ENCODE peak calls at places on chromosomes 1 and 21, in eight cellular contexts. X is iPS DF 6.9, G is IMR-90, J is colonic mucosa, K is astrocyte, P is ascending aorta, F is A549, Q is psoas muscle. S is an unnamed sample.

GRCh38 chr1:41783189-41783639 is 135.5 kb downstream of the HIVEP3 start:
- DNase-seq in X (no peak), G (peak), J (no peak), K (peak), P (no peak), F (peak), Q (no peak), S (no peak)

GRCh38 chr1:68723791-68724190 is 226.9 kb upstream of the DEPDC1 start:
- DNase-seq in X (no peak), G (no peak), J (no peak), K (no peak), P (no peak), F (no peak), Q (no peak), S (no peak)

GRCh38 chr1:158809261-158809660 is 21.9 kb upstream of the MNDA start:
- DNase-seq in X (no peak), G (no peak), J (no peak), K (no peak), P (no peak), F (no peak), Q (no peak), S (no peak)

GRCh38 chr1:89743788-89744187 is 77.0 kb upstream of the LRRC8D start:
- DNase-seq in X (no peak), G (no peak), J (no peak), K (no peak), P (no peak), F (no peak), Q (no peak), S (no peak)

GRCh38 chr1:187342495-187342894 is 513.7 kb downstream of the PLA2G4A start:
- DNase-seq in X (no peak), G (peak), J (no peak), K (no peak), P (no peak), F (no peak), Q (no peak), S (no peak)

GRCh38 chr21:38649120-38649519 is 150.8 kb upstream of the ERG start:
- DNase-seq in X (no peak), G (no peak), J (no peak), K (no peak), P (no peak), F (no peak), Q (no peak), S (no peak)

GRCh38 chr1:170445096-170445495 is 86.9 kb upstream of the GORAB start:
- DNase-seq in X (no peak), G (peak), J (no peak), K (peak), P (no peak), F (no peak), Q (no peak), S (no peak)

GRCh38 chr1:199029401-199029800 is 390.6 kb downstream of the PTPRC start:
- DNase-seq in X (no peak), G (peak), J (no peak), K (peak), P (no peak), F (no peak), Q (no peak), S (no peak)

GRCh38 chr1:63943393-63943792 is 169.6 kb downstream of the ROR1 start:
- DNase-seq in X (no peak), G (no peak), J (no peak), K (no peak), P (no peak), F (no peak), Q (no peak), S (no peak)

GRCh38 chr1:234874291-234875288 is 254.0 kb downstream of the TOMM20 start:
- DNase-seq in X (no peak), G (no peak), J (no peak), K (no peak), P (no peak), F (peak), Q (no peak), S (no peak)

GRCh38 chr1:235045921-235046601 is 82.6 kb downstream of the TOMM20 start:
- DNase-seq in X (no peak), G (no peak), J (no peak), K (no peak), P (no peak), F (no peak), Q (no peak), S (no peak)

GRCh38 chr1:246110343-246111219 is 396.5 kb downstream of the SMYD3 start:
- DNase-seq in X (no peak), G (peak), J (no peak), K (peak), P (no peak), F (peak), Q (no peak), S (no peak)

GRCh38 chr1:156804572-156805243 is 11.9 kb downstream of the SH2D2A start:
- DNase-seq in X (no peak), G (peak), J (no peak), K (peak), P (no peak), F (no peak), Q (no peak), S (no peak)

GRCh38 chr1:236868625-236869467 is 73.8 kb downstream of the MTR start:
- DNase-seq in X (peak), G (peak), J (peak), K (peak), P (no peak), F (peak), Q (no peak), S (no peak)

GRCh38 chr1:8653878-8654277 is 163.6 kb downstream of the RERE start:
- DNase-seq in X (no peak), G (no peak), J (no peak), K (no peak), P (no peak), F (no peak), Q (no peak), S (no peak)
- H3K4me3 ChIP-seq in X (no peak), G (no peak), J (no peak), K (no peak), P (no peak), F (no peak), Q (no peak), S (no peak)

DNA sequence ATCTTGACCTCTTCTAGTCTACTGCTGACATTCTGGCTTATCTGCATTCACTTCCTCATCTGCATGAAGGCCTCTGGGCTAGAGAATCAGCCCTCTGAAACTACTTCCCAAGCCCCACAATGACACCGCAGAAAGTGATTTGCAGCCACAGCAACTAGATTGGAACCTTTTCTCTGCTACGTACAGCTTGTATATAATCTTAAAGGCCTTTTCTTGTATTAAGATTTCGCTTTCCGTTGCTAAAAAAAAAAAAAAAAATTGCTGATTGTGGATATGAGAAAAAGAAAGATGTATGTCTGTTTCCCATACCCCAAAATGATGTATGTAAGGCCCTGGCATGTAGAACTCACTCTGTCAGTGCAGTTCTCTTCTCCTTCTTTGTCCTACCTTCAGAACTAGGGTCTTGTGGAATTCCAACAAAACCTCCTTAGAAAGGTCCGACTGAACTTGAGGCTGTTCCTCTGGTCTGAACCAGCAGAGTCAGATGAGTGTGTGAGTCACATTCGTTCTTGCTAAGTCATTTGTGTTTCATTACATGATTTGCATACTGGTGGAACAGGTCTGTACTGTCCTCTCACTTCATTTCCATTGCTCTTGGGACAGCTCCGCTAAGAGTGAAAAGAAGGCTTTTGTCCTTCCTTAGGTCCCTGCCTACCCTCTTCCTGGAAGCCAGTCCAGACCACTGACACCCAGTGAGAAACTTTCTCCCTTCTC is 62.7 kb downstream of the PLPP3 start:
- DNase-seq in X (peak), G (peak), J (peak), K (peak), P (no peak), F (no peak), Q (no peak), S (no peak)
- H3K4me3 ChIP-seq in X (no peak), G (no peak), J (no peak), K (no peak), P (no peak), F (no peak), Q (no peak), S (no peak)

GRCh38 chr1:92792340-92792782 is 7.5 kb upstream of the EVI5 start:
- DNase-seq in X (no peak), G (no peak), J (no peak), K (no peak), P (no peak), F (peak), Q (no peak), S (no peak)
- H3K4me3 ChIP-seq in X (no peak), G (no peak), J (no peak), K (no peak), P (no peak), F (no peak), Q (no peak), S (no peak)

GRCh38 chr1:110346690-110347089 is 7.5 kb downstream of the RBM15 start:
- DNase-seq in X (no peak), G (no peak), J (no peak), K (no peak), P (no peak), F (no peak), Q (no peak), S (no peak)

GRCh38 chr1:110345480-110345879 is 6.3 kb downstream of the RBM15 start:
- DNase-seq in X (no peak), G (no peak), J (no peak), K (no peak), P (no peak), F (no peak), Q (no peak), S (no peak)

GRCh38 chr1:110341872-110342331 is 2.7 kb downstream of the RBM15 start:
- DNase-seq in X (no peak), G (no peak), J (no peak), K (no peak), P (no peak), F (no peak), Q (no peak), S (no peak)

GRCh38 chr1:110343249-110343648 is 4.1 kb downstream of the RBM15 start:
- DNase-seq in X (no peak), G (no peak), J (no peak), K (no peak), P (no peak), F (no peak), Q (no peak), S (no peak)

DNA sequence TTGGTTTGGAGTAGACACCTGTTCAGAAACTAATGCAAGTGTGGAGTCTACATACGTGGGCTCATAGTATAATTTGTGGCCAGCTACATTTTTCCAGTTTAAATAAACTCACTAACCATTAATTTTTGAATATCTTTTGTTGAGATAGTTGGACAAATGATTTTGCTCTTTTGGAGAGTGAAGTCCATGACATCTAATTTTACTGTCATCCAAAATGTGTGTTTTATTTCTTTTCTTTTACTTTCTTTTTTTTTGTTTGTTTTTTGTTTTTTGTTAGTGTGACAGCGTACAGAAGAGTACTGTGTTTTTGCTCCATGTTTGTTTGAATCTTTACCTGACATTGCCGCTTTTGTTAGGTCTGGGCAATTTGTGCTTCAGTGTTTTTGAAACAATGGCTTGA is 5.0 kb downstream of the RBM15 start:
- DNase-seq in X (no peak), G (no peak), J (no peak), K (no peak), P (no peak), F (no peak), Q (no peak), S (no peak)
- H3K4me3 ChIP-seq in X (no peak), G (no peak), J (no peak), K (no peak), P (no peak), F (no peak), Q (peak), S (no peak)

GRCh38 chr1:119686661-119687060 is 25.1 kb upstream of the PHGDH start:
- DNase-seq in X (no peak), G (no peak), J (no peak), K (no peak), P (no peak), F (no peak), Q (no peak), S (no peak)
- H3K4me3 ChIP-seq in X (no peak), G (no peak), J (no peak), K (no peak), P (no peak), F (no peak), Q (no peak), S (no peak)

GRCh38 chr1:182200025-182200814 is 138.7 kb upstream of the ZNF648 start:
- DNase-seq in X (no peak), G (no peak), J (no peak), K (no peak), P (no peak), F (no peak), Q (no peak), S (no peak)

GRCh38 chr1:182195733-182196132 is 134.2 kb upstream of the ZNF648 start:
- DNase-seq in X (no peak), G (no peak), J (no peak), K (no peak), P (no peak), F (no peak), Q (no peak), S (no peak)

GRCh38 chr1:182197555-182197954 is 136.0 kb upstream of the ZNF648 start:
- DNase-seq in X (no peak), G (no peak), J (no peak), K (no peak), P (no peak), F (no peak), Q (peak), S (peak)

GRCh38 chr1:182196897-182197546 is 135.5 kb upstream of the ZNF648 start:
- DNase-seq in X (no peak), G (no peak), J (no peak), K (no peak), P (no peak), F (no peak), Q (no peak), S (no peak)

GRCh38 chr1:182198006-182198605 is 136.6 kb upstream of the ZNF648 start:
- DNase-seq in X (peak), G (no peak), J (no peak), K (no peak), P (no peak), F (no peak), Q (peak), S (no peak)
- H3K4me3 ChIP-seq in X (no peak), G (no peak), J (no peak), K (no peak), P (no peak), F (no peak), Q (no peak), S (no peak)

S was measured in heart right ventricle.